ENCODE peak calls at places on chromosomes 13 and 19, in eight cellular contexts. G, S, N, T, V, C, E and P are unnamed samples.

GRCh38 chr19:37329686-37330085 is 41.2 kb upstream of the ZNF527 start:
- DNase-seq in G (no peak), S (no peak), N (no peak), T (no peak), V (no peak), C (no peak), E (peak), P (no peak)

GRCh38 chr13:112255550-112256120 is 120.5 kb upstream of the SPACA7 start:
- DNase-seq in G (no peak), S (no peak), N (no peak), T (no peak), V (no peak), C (no peak), E (no peak), P (no peak)

GRCh38 chr19:53485046-53486004 is 17.8 kb downstream of the ZNF813 start:
- DNase-seq in G (no peak), S (no peak), N (no peak), T (no peak), V (no peak), C (no peak), E (no peak), P (no peak)

GRCh38 chr19:56837492-56837891 is 3.0 kb downstream of the PEG3 start:
- DNase-seq in G (no peak), S (no peak), N (peak), T (no peak), V (no peak), C (peak), E (no peak), P (no peak)

GRCh38 chr13:55497486-55497885 is 1643.2 kb upstream of the PRR20A start:
- DNase-seq in G (no peak), S (no peak), N (no peak), T (no peak), V (no peak), C (no peak), E (no peak), P (no peak)

GRCh38 chr19:55325172-55325571 is at the start of gene TMEM150B:
- DNase-seq in G (no peak), S (no peak), N (no peak), T (no peak), V (no peak), C (no peak), E (no peak), P (no peak)

GRCh38 chr19:4115050-4115817 is 8.7 kb downstream of the MAP2K2 start:
- DNase-seq in G (peak), S (peak), N (peak), T (no peak), V (no peak), C (no peak), E (no peak), P (no peak)

GRCh38 chr19:52554216-52554971 is 15.7 kb upstream of the ZNF701 start:
- DNase-seq in G (no peak), S (no peak), N (no peak), T (no peak), V (no peak), C (no peak), E (no peak), P (no peak)

GRCh38 chr19:871446-872265 is 12.2 kb downstream of the CFD start:
- DNase-seq in G (peak), S (no peak), N (no peak), T (no peak), V (no peak), C (no peak), E (no peak), P (no peak)

GRCh38 chr13:66534561-66534960 is 695.6 kb downstream of the PCDH9 start:
- DNase-seq in G (no peak), S (no peak), N (no peak), T (no peak), V (no peak), C (no peak), E (no peak), P (peak)

GRCh38 chr13:107203146-107203847 is 635.4 kb upstream of the ARGLU1 start:
- DNase-seq in G (no peak), S (no peak), N (no peak), T (peak), V (peak), C (no peak), E (peak), P (no peak)

GRCh38 chr13:108780706-108781105 is 151.3 kb downstream of the MYO16 start:
- DNase-seq in G (no peak), S (no peak), N (no peak), T (no peak), V (no peak), C (no peak), E (no peak), P (no peak)

GRCh38 chr19:15412832-15413231 is 6.0 kb downstream of the AKAP8L start:
- DNase-seq in G (no peak), S (no peak), N (no peak), T (no peak), V (no peak), C (no peak), E (no peak), P (no peak)

GRCh38 chr19:3285647-3286176 is 61.3 kb downstream of the CELF5 start:
- DNase-seq in G (peak), S (peak), N (no peak), T (no peak), V (peak), C (no peak), E (no peak), P (no peak)

GRCh38 chr13:35164324-35164932 is 222.4 kb downstream of the NBEA start:
- DNase-seq in G (peak), S (no peak), N (no peak), T (peak), V (peak), C (no peak), E (peak), P (no peak)

GRCh38 chr19:8585894-8586750 is 8.9 kb upstream of the MYO1F start:
- DNase-seq in G (no peak), S (peak), N (no peak), T (no peak), V (no peak), C (no peak), E (no peak), P (no peak)

GRCh38 chr19:1066251-1066747 is 668 bp upstream of the ARHGAP45 start:
- DNase-seq in G (no peak), S (no peak), N (no peak), T (no peak), V (peak), C (no peak), E (no peak), P (no peak)

GRCh38 chr13:20967340-20967739 is 64.8 kb upstream of the XPO4 start:
- DNase-seq in G (no peak), S (no peak), N (no peak), T (no peak), V (no peak), C (no peak), E (no peak), P (no peak)

GRCh38 chr19:35206855-35207254 is 21.7 kb downstream of the FAM187B start:
- DNase-seq in G (no peak), S (no peak), N (no peak), T (no peak), V (no peak), C (no peak), E (no peak), P (no peak)

GRCh38 chr19:2962018-2962670 is 15.2 kb upstream of the TLE6 start:
- DNase-seq in G (peak), S (peak), N (no peak), T (peak), V (peak), C (no peak), E (peak), P (no peak)

GRCh38 chr13:65456150-65456912 is 1773.8 kb downstream of the PCDH9 start:
- DNase-seq in G (no peak), S (no peak), N (no peak), T (peak), V (no peak), C (no peak), E (peak), P (no peak)